ENCODE peak calls at places on chromosome 1, in seven cellular contexts. R is GM23338; N is choroid plexus epithelial cell; P is right cardiac atrium; J is right atrium auricular region; Q is CD8-positive, alpha-beta T cell; C is naive thymus-derived CD4-positive, alpha-beta T cell. K is an unnamed sample.

GRCh38 chr1:92446546-92446945 is 40.2 kb downstream of the GFI1 start:
- DNase-seq in N (peak), R (no peak), J (no peak), C (no peak), P (no peak), Q (no peak), K (no peak)

GRCh38 chr1:116374340-116375164 is 1.5 kb downstream of the ATP1A1 start:
- DNase-seq in R (peak), Q (peak), C (no peak), J (no peak), N (peak), P (no peak), K (no peak)

GRCh38 chr1:218414060-218414728 is 69.1 kb downstream of the TGFB2 start:
- DNase-seq in R (no peak), C (no peak), J (no peak), N (no peak), P (no peak), Q (no peak), K (no peak)

GRCh38 chr1:72101840-72102632 is 180.3 kb downstream of the NEGR1 start:
- DNase-seq in R (no peak), N (no peak), P (no peak), Q (no peak), J (no peak), C (no peak), K (no peak)

GRCh38 chr1:117284408-117285215 is 73.9 kb upstream of the VTCN1 start:
- DNase-seq in J (no peak), C (no peak), R (peak), P (no peak), Q (no peak), N (peak), K (no peak)

GRCh38 chr1:24318988-24319863 is at the start of gene GRHL3:
- DNase-seq in C (no peak), P (no peak), N (peak), R (peak), J (no peak), Q (peak), K (no peak)

GRCh38 chr1:169495050-169495740 is 9.5 kb upstream of the SLC19A2 start:
- DNase-seq in C (no peak), P (no peak), Q (no peak), R (no peak), N (peak), J (no peak), K (no peak)

GRCh38 chr1:92476071-92476607 is 10.6 kb downstream of the GFI1 start:
- DNase-seq in C (peak), Q (peak), J (no peak), P (no peak), N (no peak), R (peak), K (no peak)

GRCh38 chr1:52056937-52057231 is 789 bp downstream of the BTF3L4 start:
- DNase-seq in Q (no peak), J (no peak), N (peak), R (no peak), P (no peak), C (no peak), K (no peak)

GRCh38 chr1:52056110-52056936 is at the start of gene BTF3L4:
- DNase-seq in C (peak), R (peak), Q (peak), N (peak), P (peak), J (peak), K (peak)

GRCh38 chr1:52057245-52057644 is 1.1 kb downstream of the BTF3L4 start:
- DNase-seq in Q (no peak), C (no peak), J (no peak), R (no peak), N (peak), P (no peak), K (no peak)

GRCh38 chr1:52059326-52059725 is 3.2 kb downstream of the BTF3L4 start:
- DNase-seq in P (no peak), R (no peak), N (peak), J (no peak), C (no peak), Q (no peak), K (no peak)

DNA sequence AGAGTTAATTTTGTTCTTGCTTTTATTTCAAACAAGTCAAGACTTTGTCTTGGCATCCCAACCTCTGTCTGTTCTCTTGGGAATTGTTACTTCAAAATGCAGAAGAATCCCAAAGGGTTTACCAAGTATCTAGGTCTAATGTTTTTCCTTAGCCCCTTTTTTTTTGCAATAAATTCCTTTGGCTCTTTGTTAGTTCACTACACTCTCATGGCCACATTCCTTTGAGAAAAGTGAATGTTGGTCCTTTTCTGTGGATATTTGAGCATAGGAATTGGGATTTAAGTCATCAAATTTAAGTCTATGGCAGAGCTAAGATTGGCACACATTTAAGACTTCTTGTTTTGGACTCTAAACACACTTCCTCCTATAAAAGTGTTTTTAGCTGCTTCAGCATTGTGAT is 1.8 kb downstream of the BTF3L4 start:
- DNase-seq in P (no peak), R (peak), J (no peak), C (no peak), N (peak), Q (no peak), K (no peak)
- H3K4me3 ChIP-seq in P (no peak), R (peak), J (no peak), C (no peak), N (no peak), Q (no peak), K (peak)

GRCh38 chr1:227297073-227297793 is 21.1 kb downstream of the CDC42BPA start:
- DNase-seq in P (no peak), J (no peak), N (no peak), R (no peak), Q (no peak), C (no peak), K (no peak)

GRCh38 chr1:227299688-227300087 is 18.6 kb downstream of the CDC42BPA start:
- DNase-seq in P (no peak), J (no peak), C (no peak), Q (no peak), N (peak), R (no peak), K (no peak)

GRCh38 chr1:227300682-227301081 is 17.6 kb downstream of the CDC42BPA start:
- DNase-seq in N (no peak), C (no peak), P (no peak), J (no peak), Q (no peak), R (no peak), K (no peak)

GRCh38 chr1:227298532-227299174 is 19.6 kb downstream of the CDC42BPA start:
- DNase-seq in P (no peak), Q (no peak), C (no peak), J (no peak), R (no peak), N (no peak), K (no peak)

DNA sequence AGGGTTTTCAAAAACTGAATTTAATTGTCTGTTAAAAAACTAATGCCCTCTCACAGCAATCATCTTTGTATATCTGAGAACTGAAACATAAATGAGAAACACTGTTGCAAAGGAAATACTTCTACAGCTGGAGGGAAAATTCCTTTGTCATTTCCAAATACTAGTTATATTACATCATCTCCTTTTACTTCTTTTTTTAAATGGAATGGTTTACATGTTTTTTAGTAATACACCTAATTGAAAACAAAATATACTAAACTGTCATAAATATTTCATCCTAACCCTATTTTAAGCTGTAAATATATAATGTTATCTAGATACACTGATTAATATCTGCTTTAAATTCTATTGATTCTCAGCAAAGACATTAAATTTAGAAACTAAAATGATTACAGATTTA is 19.1 kb downstream of the CDC42BPA start:
- DNase-seq in J (no peak), C (no peak), Q (no peak), N (peak), P (no peak), R (no peak), K (no peak)
- H3K4me3 ChIP-seq in J (no peak), C (no peak), Q (no peak), N (peak), P (no peak), R (no peak), K (no peak)

GRCh38 chr1:47533176-47534039 is 95.6 kb downstream of the FOXD2 start:
- DNase-seq in J (peak), Q (no peak), P (peak), N (peak), R (peak), C (no peak), K (no peak)
- H3K4me3 ChIP-seq in J (peak), Q (no peak), P (peak), N (peak), R (peak), C (peak), K (peak)

GRCh38 chr1:15246960-15247614 is at the start of gene FHAD1:
- DNase-seq in P (peak), J (peak), R (peak), C (peak), Q (peak), N (peak), K (no peak)
- H3K4me3 ChIP-seq in P (peak), J (peak), R (peak), C (no peak), Q (peak), N (peak), K (peak)

DNA sequence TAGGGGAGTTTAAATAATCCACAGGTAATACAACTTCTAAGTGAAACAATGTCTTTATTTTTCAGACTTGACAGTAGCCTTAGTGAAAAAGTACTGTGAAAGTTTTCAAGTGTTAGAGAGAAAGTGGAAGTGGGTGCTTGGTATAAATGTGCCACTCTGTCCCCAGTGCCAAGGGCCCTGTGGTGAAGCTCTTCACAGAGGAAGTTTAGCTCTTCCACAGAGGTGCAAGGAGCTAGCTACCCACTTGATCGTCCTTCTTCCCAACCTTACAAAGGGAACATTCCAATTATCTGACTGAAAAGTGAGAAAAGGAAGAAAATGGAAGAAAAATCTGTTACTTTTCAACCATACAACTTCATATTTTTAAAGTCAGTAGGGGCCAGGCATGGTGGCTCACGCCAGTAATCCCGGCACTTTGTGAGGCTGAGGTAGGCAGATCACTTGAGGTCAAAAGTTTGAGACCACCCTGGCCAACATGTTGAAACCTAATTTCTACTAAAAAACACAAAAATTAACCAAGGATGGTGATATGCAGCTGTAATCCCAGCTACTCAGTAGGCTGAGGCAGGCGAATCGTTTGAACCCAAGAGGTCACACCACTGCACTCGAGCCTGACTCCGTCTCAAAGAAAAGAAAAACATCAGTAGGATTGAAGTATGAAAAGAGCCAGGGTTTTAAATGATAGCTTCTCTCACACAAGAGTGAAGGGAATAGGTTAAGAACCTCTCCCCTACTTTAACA is 41.0 kb upstream of the PTPRC start:
- DNase-seq in N (no peak), P (no peak), Q (no peak), C (no peak), R (no peak), J (no peak), K (no peak)
- H3K4me3 ChIP-seq in N (no peak), P (no peak), Q (peak), C (peak), R (no peak), J (no peak), K (no peak)

GRCh38 chr1:183302452-183303324 is 115.5 kb downstream of the NMNAT2 start:
- DNase-seq in J (no peak), R (no peak), N (no peak), Q (no peak), P (peak), C (no peak), K (no peak)
- H3K4me3 ChIP-seq in J (no peak), R (no peak), N (no peak), Q (no peak), P (no peak), C (no peak), K (no peak)

K was measured in dorsolateral prefrontal cortex.